ENCODE peak calls at places on chromosomes 13 and 19, in six cellular contexts. One of them, this sample, is unnamed.

GRCh38 chr19:19101540-19101939 is 36.7 kb downstream of the TMEM161A start:
- DNase-seq in heart left ventricle: no peak
- DNase-seq in CD8-positive, alpha-beta T cell: no peak
- DNase-seq in right cardiac atrium: no peak
- DNase-seq in central memory CD8-positive, alpha-beta T cell: no peak
- DNase-seq in activated gamma-delta T cell treated with Interleukin-2 at 50 U/mL for 16 hours: no peak
- DNase-seq in this sample: no peak

GRCh38 chr13:111912991-111913781 is 153.8 kb upstream of the SOX1 start:
- DNase-seq in heart left ventricle: no peak
- DNase-seq in CD8-positive, alpha-beta T cell: no peak
- DNase-seq in right cardiac atrium: no peak
- DNase-seq in central memory CD8-positive, alpha-beta T cell: no peak
- DNase-seq in activated gamma-delta T cell treated with Interleukin-2 at 50 U/mL for 16 hours: no peak
- DNase-seq in this sample: no peak

GRCh38 chr13:25874064-25874737 is 177.6 kb downstream of the SHISA2 start:
- DNase-seq in heart left ventricle: no peak
- DNase-seq in CD8-positive, alpha-beta T cell: no peak
- DNase-seq in right cardiac atrium: no peak
- DNase-seq in central memory CD8-positive, alpha-beta T cell: no peak
- DNase-seq in activated gamma-delta T cell treated with Interleukin-2 at 50 U/mL for 16 hours: no peak
- DNase-seq in this sample: no peak

GRCh38 chr19:35704218-35704617 is at the start of gene ZBTB32:
- DNase-seq in heart left ventricle: peak; percentile 61
- DNase-seq in CD8-positive, alpha-beta T cell: no peak
- DNase-seq in right cardiac atrium: peak; percentile 61
- DNase-seq in central memory CD8-positive, alpha-beta T cell: no peak
- DNase-seq in activated gamma-delta T cell treated with Interleukin-2 at 50 U/mL for 16 hours: no peak
- DNase-seq in this sample: peak; percentile 46

GRCh38 chr13:30559274-30559673 is 58.4 kb upstream of the USPL1 start:
- DNase-seq in heart left ventricle: no peak
- DNase-seq in CD8-positive, alpha-beta T cell: no peak
- DNase-seq in right cardiac atrium: no peak
- DNase-seq in central memory CD8-positive, alpha-beta T cell: no peak
- DNase-seq in activated gamma-delta T cell treated with Interleukin-2 at 50 U/mL for 16 hours: no peak
- DNase-seq in this sample: no peak

GRCh38 chr13:92966900-92967299 is 259.7 kb upstream of the GPC6 start:
- DNase-seq in heart left ventricle: no peak
- DNase-seq in CD8-positive, alpha-beta T cell: no peak
- DNase-seq in right cardiac atrium: no peak
- DNase-seq in central memory CD8-positive, alpha-beta T cell: no peak
- DNase-seq in activated gamma-delta T cell treated with Interleukin-2 at 50 U/mL for 16 hours: no peak
- DNase-seq in this sample: no peak

GRCh38 chr13:21486322-21486721 is 27.2 kb upstream of the ZDHHC20 start:
- DNase-seq in heart left ventricle: no peak
- DNase-seq in CD8-positive, alpha-beta T cell: no peak
- DNase-seq in right cardiac atrium: no peak
- DNase-seq in central memory CD8-positive, alpha-beta T cell: no peak
- DNase-seq in activated gamma-delta T cell treated with Interleukin-2 at 50 U/mL for 16 hours: no peak
- DNase-seq in this sample: no peak

GRCh38 chr19:7970716-7971448 is 27.4 kb upstream of the TIMM44 start:
- DNase-seq in heart left ventricle: no peak
- DNase-seq in CD8-positive, alpha-beta T cell: no peak
- DNase-seq in right cardiac atrium: no peak
- DNase-seq in central memory CD8-positive, alpha-beta T cell: no peak
- DNase-seq in activated gamma-delta T cell treated with Interleukin-2 at 50 U/mL for 16 hours: no peak
- DNase-seq in this sample: peak; percentile 30

GRCh38 chr19:54154603-54155345 is 4.7 kb downstream of the LENG1 start:
- DNase-seq in heart left ventricle: no peak
- DNase-seq in CD8-positive, alpha-beta T cell: peak; percentile 78
- DNase-seq in right cardiac atrium: no peak
- DNase-seq in central memory CD8-positive, alpha-beta T cell: peak; percentile 38
- DNase-seq in activated gamma-delta T cell treated with Interleukin-2 at 50 U/mL for 16 hours: peak; percentile 45
- DNase-seq in this sample: no peak

GRCh38 chr13:19587635-19588300 is 26.4 kb upstream of the TPTE2 start:
- DNase-seq in heart left ventricle: no peak
- DNase-seq in CD8-positive, alpha-beta T cell: no peak
- DNase-seq in right cardiac atrium: no peak
- DNase-seq in central memory CD8-positive, alpha-beta T cell: no peak
- DNase-seq in activated gamma-delta T cell treated with Interleukin-2 at 50 U/mL for 16 hours: no peak
- DNase-seq in this sample: peak; percentile 52

GRCh38 chr13:107534548-107534947 is 680.8 kb downstream of the LIG4 start:
- DNase-seq in heart left ventricle: no peak
- DNase-seq in CD8-positive, alpha-beta T cell: no peak
- DNase-seq in right cardiac atrium: no peak
- DNase-seq in central memory CD8-positive, alpha-beta T cell: no peak
- DNase-seq in activated gamma-delta T cell treated with Interleukin-2 at 50 U/mL for 16 hours: no peak
- DNase-seq in this sample: no peak

GRCh38 chr19:39401549-39402416 is 4.9 kb upstream of the ZFP36 start:
- DNase-seq in heart left ventricle: peak; percentile 41
- DNase-seq in CD8-positive, alpha-beta T cell: peak; percentile 96
- DNase-seq in right cardiac atrium: peak; percentile 82
- DNase-seq in central memory CD8-positive, alpha-beta T cell: peak; percentile 91
- DNase-seq in activated gamma-delta T cell treated with Interleukin-2 at 50 U/mL for 16 hours: peak; percentile 86
- DNase-seq in this sample: peak; percentile 77

GRCh38 chr13:99996177-99996705 is 14.7 kb downstream of the ZIC2 start:
- DNase-seq in heart left ventricle: no peak
- DNase-seq in CD8-positive, alpha-beta T cell: no peak
- DNase-seq in right cardiac atrium: no peak
- DNase-seq in central memory CD8-positive, alpha-beta T cell: no peak
- DNase-seq in activated gamma-delta T cell treated with Interleukin-2 at 50 U/mL for 16 hours: no peak
- DNase-seq in this sample: no peak

GRCh38 chr19:43504426-43505185 is at the start of gene PHLDB3:
- DNase-seq in heart left ventricle: peak; percentile 38
- DNase-seq in CD8-positive, alpha-beta T cell: peak; percentile 57
- DNase-seq in right cardiac atrium: peak; percentile 68
- DNase-seq in central memory CD8-positive, alpha-beta T cell: no peak
- DNase-seq in activated gamma-delta T cell treated with Interleukin-2 at 50 U/mL for 16 hours: peak; percentile 41
- DNase-seq in this sample: no peak

GRCh38 chr13:45522571-45522970 is 57.8 kb downstream of the COG3 start:
- DNase-seq in heart left ventricle: no peak
- DNase-seq in CD8-positive, alpha-beta T cell: no peak
- DNase-seq in right cardiac atrium: no peak
- DNase-seq in central memory CD8-positive, alpha-beta T cell: no peak
- DNase-seq in activated gamma-delta T cell treated with Interleukin-2 at 50 U/mL for 16 hours: no peak
- DNase-seq in this sample: peak; percentile 23

GRCh38 chr19:34507414-34508067 is 26.0 kb downstream of the WTIP start:
- DNase-seq in heart left ventricle: no peak
- DNase-seq in CD8-positive, alpha-beta T cell: no peak
- DNase-seq in right cardiac atrium: no peak
- DNase-seq in central memory CD8-positive, alpha-beta T cell: no peak
- DNase-seq in activated gamma-delta T cell treated with Interleukin-2 at 50 U/mL for 16 hours: no peak
- DNase-seq in this sample: no peak

GRCh38 chr13:66689628-66690027 is 540.5 kb downstream of the PCDH9 start:
- DNase-seq in heart left ventricle: no peak
- DNase-seq in CD8-positive, alpha-beta T cell: no peak
- DNase-seq in right cardiac atrium: peak; percentile 9
- DNase-seq in central memory CD8-positive, alpha-beta T cell: no peak
- DNase-seq in activated gamma-delta T cell treated with Interleukin-2 at 50 U/mL for 16 hours: no peak
- DNase-seq in this sample: peak; percentile 37

GRCh38 chr13:48233886-48234488 is 981 bp downstream of the ITM2B start:
- DNase-seq in heart left ventricle: no peak
- DNase-seq in CD8-positive, alpha-beta T cell: no peak
- DNase-seq in right cardiac atrium: no peak
- DNase-seq in central memory CD8-positive, alpha-beta T cell: no peak
- DNase-seq in activated gamma-delta T cell treated with Interleukin-2 at 50 U/mL for 16 hours: no peak
- DNase-seq in this sample: peak; percentile 78

GRCh38 chr19:29843180-29844051 is 31.6 kb downstream of the CCNE1 start:
- DNase-seq in heart left ventricle: peak; percentile 40
- DNase-seq in CD8-positive, alpha-beta T cell: no peak
- DNase-seq in right cardiac atrium: peak; percentile 80
- DNase-seq in central memory CD8-positive, alpha-beta T cell: no peak
- DNase-seq in activated gamma-delta T cell treated with Interleukin-2 at 50 U/mL for 16 hours: no peak
- DNase-seq in this sample: peak; percentile 28

GRCh38 chr13:103287659-103288058 is 221.4 kb upstream of the SLC10A2 start:
- DNase-seq in heart left ventricle: no peak
- DNase-seq in CD8-positive, alpha-beta T cell: no peak
- DNase-seq in right cardiac atrium: no peak
- DNase-seq in central memory CD8-positive, alpha-beta T cell: no peak
- DNase-seq in activated gamma-delta T cell treated with Interleukin-2 at 50 U/mL for 16 hours: no peak
- DNase-seq in this sample: peak; percentile 57

GRCh38 chr19:54252845-54253244 is 4.2 kb downstream of the LILRB5 start:
- DNase-seq in heart left ventricle: no peak
- DNase-seq in CD8-positive, alpha-beta T cell: no peak
- DNase-seq in right cardiac atrium: no peak
- DNase-seq in central memory CD8-positive, alpha-beta T cell: no peak
- DNase-seq in activated gamma-delta T cell treated with Interleukin-2 at 50 U/mL for 16 hours: no peak
- DNase-seq in this sample: no peak